ENCODE peak calls at places on chromosomes 11 and 22, in six cellular contexts. Y is HCT116, I is K562, L is H1, U is GM12878, S is HepG2. J is an unnamed sample.

GRCh38 chr11:13928566-13929251 is 33.8 kb upstream of the SPON1 start:
- DNase-seq in S (no peak), I (peak; percentile 19), L (no peak), Y (no peak), U (no peak), J (no peak)

GRCh38 chr11:119046489-119046888 is 10.5 kb downstream of the HYOU1 start:
- DNase-seq in U (no peak), Y (no peak), S (no peak), I (peak; percentile 4), L (no peak), J (no peak)

GRCh38 chr11:102603576-102603975 is 21.6 kb downstream of the MMP20 start:
- DNase-seq in U (no peak), L (no peak), Y (no peak), S (no peak), I (no peak), J (no peak)

GRCh38 chr11:10778217-10778970 is 27.3 kb downstream of the CTR9 start:
- DNase-seq in U (no peak), L (no peak), Y (no peak), S (no peak), I (no peak), J (no peak)

GRCh38 chr11:86737752-86738151 is 62.6 kb upstream of the PRSS23 start:
- DNase-seq in U (no peak), S (no peak), L (no peak), I (no peak), Y (no peak), J (no peak)

GRCh38 chr11:94656968-94657367 is 89.8 kb downstream of the PIWIL4 start:
- DNase-seq in Y (no peak), U (no peak), L (peak; percentile 25), I (no peak), S (no peak), J (peak; percentile 54)

GRCh38 chr11:69934861-69935494 is 115.8 kb upstream of the FGF3 start:
- DNase-seq in U (no peak), L (peak; percentile 68), I (no peak), Y (peak; percentile 82), S (no peak), J (peak; percentile 84)

GRCh38 chr11:8233691-8234424 is 29.8 kb downstream of the LMO1 start:
- DNase-seq in S (no peak), I (no peak), Y (no peak), L (no peak), U (no peak), J (no peak)

GRCh38 chr11:93160808-93161207 is 37.0 kb downstream of the SLC36A4 start:
- DNase-seq in S (no peak), U (no peak), Y (no peak), I (no peak), L (no peak), J (no peak)

GRCh38 chr11:8649361-8649760 is 33.1 kb downstream of the TRIM66 start:
- DNase-seq in L (no peak), Y (no peak), S (no peak), I (no peak), U (no peak), J (no peak)

GRCh38 chr11:128291835-128292234 is 295.5 kb downstream of the ETS1 start:
- DNase-seq in Y (no peak), L (no peak), S (no peak), I (no peak), U (no peak), J (no peak)

GRCh38 chr11:114296190-114296978 is at the start of gene NNMT:
- DNase-seq in S (no peak), L (no peak), Y (no peak), I (no peak), U (no peak), J (no peak)

GRCh38 chr11:8381343-8381742 is 117.7 kb upstream of the LMO1 start:
- DNase-seq in S (no peak), I (no peak), Y (no peak), U (no peak), L (no peak), J (no peak)

GRCh38 chr11:69293819-69294505 is at the start of gene MYEOV:
- DNase-seq in S (peak; percentile 34), I (peak; percentile 98), L (peak; percentile 36), U (peak; percentile 16), Y (peak; percentile 88), J (peak; percentile 39)

GRCh38 chr22:39898997-39899396 is 1.9 kb upstream of the GRAP2 start:
- DNase-seq in Y (no peak), I (no peak), L (no peak), U (peak; percentile 97), S (no peak), J (no peak)

GRCh38 chr11:64271339-64272132 is 12.9 kb downstream of the BAD start:
- DNase-seq in Y (no peak), L (peak; percentile 89), U (peak; percentile 77), I (peak; percentile 80), S (peak; percentile 91), J (peak; percentile 91)

GRCh38 chr22:21642584-21643448 is 714 bp downstream of the SDF2L1 start:
- DNase-seq in L (no peak), Y (no peak), S (peak; percentile 62), I (peak; percentile 96), U (no peak), J (no peak)

DNA sequence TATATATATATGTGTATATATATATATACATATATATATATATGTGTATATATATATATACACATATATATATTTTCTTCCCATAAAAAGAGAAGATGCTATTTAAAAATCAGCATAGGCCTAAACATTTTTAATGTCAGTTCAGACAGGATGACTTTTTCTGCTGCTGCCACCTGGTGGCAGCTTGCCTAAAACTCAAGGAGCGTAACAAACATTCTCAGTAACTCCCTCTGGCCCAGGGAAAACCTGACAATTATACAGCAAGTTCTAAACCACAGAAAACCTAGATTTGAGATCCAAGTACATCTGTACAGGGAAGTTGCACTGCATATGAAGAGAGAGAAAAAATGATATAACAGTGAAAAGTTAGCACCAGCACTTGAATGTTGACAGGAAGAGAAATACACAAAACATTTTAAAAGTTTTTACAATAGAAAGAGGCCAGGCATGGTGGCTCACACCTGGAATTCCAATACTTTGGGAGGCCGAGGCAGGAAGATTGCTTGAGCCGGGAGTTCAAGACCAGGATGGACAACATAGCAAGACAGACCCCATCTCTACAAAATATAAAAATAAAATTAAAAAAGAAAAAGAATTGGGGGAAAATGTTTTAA is 16.6 kb downstream of the OR8A1 start:
- DNase-seq in L (peak; percentile 39), U (no peak), Y (peak; percentile 44), I (peak; percentile 25), S (peak; percentile 33), J (peak; percentile 48)
- TF ChIP-seq ZNF274 in L (no peak), U (no peak), Y (no peak), I (no peak), S (no peak), J (no peak)

GRCh38 chr22:49406879-49407587 is 420.6 kb downstream of the BRD1 start:
- DNase-seq in S (no peak), Y (no peak), L (no peak), U (no peak), I (no peak), J (no peak)
- TF ChIP-seq ZNF274 in S (no peak), Y (no peak), L (no peak), U (no peak), I (no peak), J (no peak)

DNA sequence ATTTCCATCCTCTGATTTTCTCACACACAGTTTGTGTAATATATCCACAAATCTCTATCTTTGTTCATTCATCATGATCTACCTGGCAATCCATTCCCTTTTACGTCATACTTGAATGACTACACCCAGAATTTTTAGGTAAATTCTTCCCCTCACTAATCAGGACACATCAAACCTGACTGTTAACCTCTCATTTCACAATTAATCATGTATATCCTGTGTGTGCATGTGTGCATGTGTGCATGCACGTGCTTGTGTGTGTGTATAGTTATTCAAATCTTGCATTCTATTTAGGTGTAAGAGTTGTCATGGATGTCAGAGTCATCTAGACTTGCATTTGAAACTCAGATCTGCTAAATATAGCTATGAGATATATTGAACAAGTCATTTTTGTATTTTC is 130.4 kb downstream of the KIF18A start:
- DNase-seq in I (no peak), Y (no peak), U (no peak), S (no peak), L (no peak), J (no peak)
- TF ChIP-seq ZNF274 in I (no peak), Y (no peak), U (no peak), S (no peak), L (no peak), J (no peak)

DNA sequence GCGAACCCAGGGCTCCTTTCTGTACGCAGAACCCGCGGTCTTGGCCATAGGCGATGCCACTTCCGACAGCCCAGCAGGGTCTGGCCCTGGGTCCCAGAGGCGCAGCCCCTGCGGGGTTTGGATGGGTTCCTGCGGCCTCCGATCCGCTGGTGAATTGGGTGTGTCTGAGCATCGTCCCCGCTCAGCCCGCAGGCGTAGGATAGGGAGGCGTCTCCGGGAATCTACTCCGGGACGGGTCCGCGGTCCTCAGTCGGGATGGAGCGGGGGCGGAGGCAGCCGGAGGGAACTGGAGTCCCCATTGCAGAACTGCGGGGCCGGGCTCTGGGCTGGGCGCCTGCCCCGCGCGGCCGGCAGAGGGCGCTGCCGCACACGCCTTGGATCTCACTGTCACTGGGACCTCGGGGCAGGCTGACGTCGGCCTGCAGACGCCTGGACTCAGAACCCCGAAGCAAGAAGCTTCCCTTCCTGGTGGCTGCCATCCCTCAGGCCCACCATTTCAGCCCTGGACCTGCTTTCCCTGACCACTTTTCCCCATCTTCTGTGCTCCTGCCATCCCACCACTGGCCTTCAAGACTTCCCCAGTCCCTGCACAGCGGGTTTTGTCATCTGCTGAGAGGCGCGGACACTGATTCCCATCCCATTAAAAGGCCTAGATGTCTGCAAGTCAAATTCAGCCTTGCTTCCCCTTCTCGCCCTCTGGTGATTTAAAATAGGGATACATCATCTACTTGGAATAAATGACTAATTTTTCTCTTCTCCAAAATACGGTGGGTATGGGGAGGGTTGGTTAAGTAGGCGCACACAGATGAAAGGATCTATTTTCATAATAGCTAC is 38.3 kb upstream of the CREB3L1 start:
- DNase-seq in I (peak; percentile 85), U (no peak), L (peak; percentile 83), S (peak; percentile 40), Y (peak; percentile 62), J (peak; percentile 92)
- TF ChIP-seq ZNF274 in I (no peak), U (no peak), L (no peak), S (no peak), Y (no peak), J (no peak)